ENCODE peak calls at places on chromosomes 4 and X, in five cellular contexts. R is NCI-H146, L is A172, M is ureter, D is GM12891. I is an unnamed sample.

GRCh38 chr4:8867624-8868320 is 3.9 kb downstream of the HMX1 start:
- DNase-seq in R (no peak), L (no peak), M (no peak), D (no peak), I (no peak)

GRCh38 chrX:41607264-41607832 is 81.4 kb upstream of the GPR34 start:
- DNase-seq in M (no peak), R (no peak), L (no peak), D (no peak), I (no peak)

GRCh38 chr4:548976-549375 is 27.1 kb downstream of the TMEM271 start:
- DNase-seq in M (no peak), R (no peak), D (no peak), L (no peak), I (no peak)

GRCh38 chr4:151668687-151669402 is 92.0 kb downstream of the GATB start:
- DNase-seq in D (no peak), M (no peak), L (no peak), R (no peak), I (no peak)

GRCh38 chrX:97629597-97629985 is 745.9 kb downstream of the RPA4 start:
- DNase-seq in D (no peak), R (peak), L (no peak), M (no peak), I (no peak)

GRCh38 chrX:137695405-137695804 is 129.5 kb downstream of the ZIC3 start:
- DNase-seq in R (no peak), L (no peak), D (no peak), M (no peak), I (no peak)

GRCh38 chr4:22962186-22962786 is 269.5 kb downstream of the GBA3 start:
- DNase-seq in M (no peak), R (no peak), D (no peak), L (peak), I (no peak)

GRCh38 chrX:134670241-134670811 is 12.1 kb upstream of the PLAC1 start:
- DNase-seq in D (no peak), M (no peak), R (no peak), L (peak), I (no peak)

GRCh38 chrX:130086414-130087207 is 23.7 kb downstream of the ELF4 start:
- DNase-seq in M (no peak), L (no peak), D (no peak), R (peak), I (peak)

GRCh38 chrX:136170109-136170800 is 22.9 kb downstream of the FHL1 start:
- DNase-seq in D (no peak), R (no peak), L (peak), M (no peak), I (no peak)

GRCh38 chr4:139763668-139764067 is 98.0 kb downstream of the MGST2 start:
- DNase-seq in M (no peak), R (no peak), D (no peak), L (no peak), I (no peak)

GRCh38 chr4:8267077-8267476 is 2.5 kb upstream of the HTRA3 start:
- DNase-seq in R (peak), D (peak), M (no peak), L (no peak), I (no peak)

GRCh38 chrX:98057176-98057575 is 1173.5 kb downstream of the RPA4 start:
- DNase-seq in D (no peak), M (no peak), L (no peak), R (no peak), I (no peak)

GRCh38 chrX:16487620-16488380 is 162.2 kb upstream of the S100G start:
- DNase-seq in M (no peak), R (no peak), D (no peak), L (peak), I (no peak)

GRCh38 chrX:15151267-15152196 is 118.4 kb downstream of the ASB9 start:
- DNase-seq in R (no peak), D (no peak), L (no peak), M (no peak), I (peak)

GRCh38 chr4:174505012-174505411 is 17.3 kb downstream of the HPGD start:
- DNase-seq in D (no peak), L (no peak), M (no peak), R (no peak), I (no peak)

GRCh38 chr4:6875431-6875831 is 34.2 kb upstream of the TBC1D14 start:
- DNase-seq in R (no peak), M (no peak), L (no peak), D (no peak), I (no peak)